ENCODE peak calls at places on chromosomes 6 and 20, in four cellular contexts. One of them, this sample, is unnamed.

GRCh38 chr6:135535989-135536414 is 38.5 kb upstream of the AHI1 start:
- DNase-seq in mucosa of descending colon: no peak
- DNase-seq in PC-9: peak
- DNase-seq in mesothelial cell of epicardium: no peak
- DNase-seq in this sample: peak

GRCh38 chr20:39268566-39268965 is 306.4 kb downstream of the DHX35 start:
- DNase-seq in mucosa of descending colon: no peak
- DNase-seq in PC-9: no peak
- DNase-seq in mesothelial cell of epicardium: no peak
- DNase-seq in this sample: no peak

GRCh38 chr6:35248300-35248699 is 11.2 kb upstream of the ZNF76 start:
- DNase-seq in mucosa of descending colon: no peak
- DNase-seq in PC-9: no peak
- DNase-seq in mesothelial cell of epicardium: no peak
- DNase-seq in this sample: no peak

GRCh38 chr20:31485450-31486339 is 10.6 kb downstream of the REM1 start:
- DNase-seq in mucosa of descending colon: peak
- DNase-seq in PC-9: no peak
- DNase-seq in mesothelial cell of epicardium: no peak
- DNase-seq in this sample: no peak

GRCh38 chr20:22523128-22523498 is 61.3 kb downstream of the FOXA2 start:
- DNase-seq in mucosa of descending colon: no peak
- DNase-seq in PC-9: no peak
- DNase-seq in mesothelial cell of epicardium: no peak
- DNase-seq in this sample: no peak

GRCh38 chr6:83518946-83519489 is 6.7 kb downstream of the PRSS35 start:
- DNase-seq in mucosa of descending colon: no peak
- DNase-seq in PC-9: no peak
- DNase-seq in mesothelial cell of epicardium: no peak
- DNase-seq in this sample: no peak

GRCh38 chr6:170248861-170249600 is 41.8 kb downstream of the DLL1 start:
- DNase-seq in mucosa of descending colon: no peak
- DNase-seq in PC-9: no peak
- DNase-seq in mesothelial cell of epicardium: no peak
- DNase-seq in this sample: no peak

GRCh38 chr20:46642265-46642942 is 8.9 kb downstream of the SLC13A3 start:
- DNase-seq in mucosa of descending colon: no peak
- DNase-seq in PC-9: no peak
- DNase-seq in mesothelial cell of epicardium: no peak
- DNase-seq in this sample: no peak

GRCh38 chr6:33840064-33840926 is 36.5 kb upstream of the MLN start:
- DNase-seq in mucosa of descending colon: no peak
- DNase-seq in PC-9: peak
- DNase-seq in mesothelial cell of epicardium: no peak
- DNase-seq in this sample: peak

GRCh38 chr20:21099653-21100589 is 6.2 kb downstream of the LINC00237 start:
- DNase-seq in mucosa of descending colon: peak
- DNase-seq in PC-9: no peak
- DNase-seq in mesothelial cell of epicardium: no peak
- DNase-seq in this sample: peak

GRCh38 chr6:41940759-41941279 is 789 bp downstream of the CCND3 start:
- DNase-seq in mucosa of descending colon: peak
- DNase-seq in PC-9: no peak
- DNase-seq in mesothelial cell of epicardium: no peak
- DNase-seq in this sample: peak

GRCh38 chr6:132504757-132505156 is 8.2 kb downstream of the STX7 start:
- DNase-seq in mucosa of descending colon: no peak
- DNase-seq in PC-9: no peak
- DNase-seq in mesothelial cell of epicardium: no peak
- DNase-seq in this sample: no peak

GRCh38 chr20:63183422-63184146 is 32.3 kb downstream of the YTHDF1 start:
- DNase-seq in mucosa of descending colon: no peak
- DNase-seq in PC-9: peak
- DNase-seq in mesothelial cell of epicardium: no peak
- DNase-seq in this sample: peak

GRCh38 chr20:38617830-38618196 is 16.2 kb downstream of the ARHGAP40 start:
- DNase-seq in mucosa of descending colon: no peak
- DNase-seq in PC-9: no peak
- DNase-seq in mesothelial cell of epicardium: no peak
- DNase-seq in this sample: no peak

GRCh38 chr6:12395898-12396297 is 105.7 kb downstream of the EDN1 start:
- DNase-seq in mucosa of descending colon: no peak
- DNase-seq in PC-9: no peak
- DNase-seq in mesothelial cell of epicardium: no peak
- DNase-seq in this sample: no peak

GRCh38 chr6:100833972-100834574 is 47.1 kb downstream of the ASCC3 start:
- DNase-seq in mucosa of descending colon: no peak
- DNase-seq in PC-9: no peak
- DNase-seq in mesothelial cell of epicardium: no peak
- DNase-seq in this sample: no peak

GRCh38 chr6:3640868-3641267 is 110.6 kb downstream of the PXDC1 start:
- DNase-seq in mucosa of descending colon: no peak
- DNase-seq in PC-9: no peak
- DNase-seq in mesothelial cell of epicardium: no peak
- DNase-seq in this sample: no peak

GRCh38 chr6:33694401-33694931 is 17.0 kb downstream of the UQCC2 start:
- DNase-seq in mucosa of descending colon: no peak
- DNase-seq in PC-9: peak
- DNase-seq in mesothelial cell of epicardium: no peak
- DNase-seq in this sample: no peak

GRCh38 chr6:156701961-156702360 is 75.2 kb upstream of the ARID1B start:
- DNase-seq in mucosa of descending colon: no peak
- DNase-seq in PC-9: no peak
- DNase-seq in mesothelial cell of epicardium: no peak
- DNase-seq in this sample: no peak

GRCh38 chr6:54892831-54893230 is 46.3 kb downstream of the FAM83B start:
- DNase-seq in mucosa of descending colon: no peak
- DNase-seq in PC-9: peak
- DNase-seq in mesothelial cell of epicardium: no peak
- DNase-seq in this sample: no peak

GRCh38 chr6:114342086-114342825 is 567 bp downstream of the HS3ST5 start:
- DNase-seq in mucosa of descending colon: peak
- DNase-seq in PC-9: no peak
- DNase-seq in mesothelial cell of epicardium: peak
- DNase-seq in this sample: peak

GRCh38 chr20:63652192-63652980 is 838 bp downstream of the STMN3 start:
- DNase-seq in mucosa of descending colon: no peak
- DNase-seq in PC-9: no peak
- DNase-seq in mesothelial cell of epicardium: no peak
- DNase-seq in this sample: no peak

GRCh38 chr6:109794201-109794926 is 103.3 kb downstream of the FIG4 start:
- DNase-seq in mucosa of descending colon: no peak
- DNase-seq in PC-9: peak
- DNase-seq in mesothelial cell of epicardium: no peak
- DNase-seq in this sample: no peak

GRCh38 chr6:166437661-166438060 is 54.9 kb upstream of the MPC1 start:
- DNase-seq in mucosa of descending colon: no peak
- DNase-seq in PC-9: no peak
- DNase-seq in mesothelial cell of epicardium: no peak
- DNase-seq in this sample: no peak

GRCh38 chr20:10673176-10673830 is 496 bp downstream of the JAG1 start:
- DNase-seq in mucosa of descending colon: peak
- DNase-seq in PC-9: no peak
- DNase-seq in mesothelial cell of epicardium: no peak
- DNase-seq in this sample: no peak

GRCh38 chr6:30787954-30788353 is 43.6 kb upstream of the IER3 start:
- DNase-seq in mucosa of descending colon: no peak
- DNase-seq in PC-9: no peak
- DNase-seq in mesothelial cell of epicardium: no peak
- DNase-seq in this sample: no peak

GRCh38 chr6:30790734-30791383 is 46.5 kb upstream of the IER3 start:
- DNase-seq in mucosa of descending colon: no peak
- DNase-seq in PC-9: no peak
- DNase-seq in mesothelial cell of epicardium: no peak
- DNase-seq in this sample: no peak

GRCh38 chr6:30793521-30794194 is 49.3 kb upstream of the IER3 start:
- DNase-seq in mucosa of descending colon: no peak
- DNase-seq in PC-9: no peak
- DNase-seq in mesothelial cell of epicardium: no peak
- DNase-seq in this sample: no peak

DNA sequence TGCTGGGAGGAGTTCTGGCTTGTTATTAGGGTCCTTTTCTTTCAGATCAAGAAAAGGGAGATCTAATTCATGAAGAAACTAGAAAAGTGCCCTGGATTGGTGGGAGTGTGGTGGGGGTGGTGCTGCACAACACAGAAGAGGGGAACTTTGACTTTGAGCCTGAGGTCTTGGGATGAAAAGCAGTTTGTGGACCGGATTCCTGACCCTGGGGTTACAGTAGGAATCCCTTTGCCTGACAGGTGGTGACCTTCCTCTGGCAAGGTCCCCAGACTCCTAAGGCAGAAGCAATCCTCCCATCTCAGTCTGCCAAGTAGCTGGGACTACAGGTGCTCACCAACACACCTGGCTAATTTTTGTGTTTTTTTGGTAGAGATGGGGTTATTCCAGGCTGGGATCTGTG is 45.3 kb upstream of the IER3 start:
- DNase-seq in mucosa of descending colon: no peak
- DNase-seq in PC-9: no peak
- DNase-seq in mesothelial cell of epicardium: no peak
- DNase-seq in this sample: no peak
- TF ChIP-seq CTCF in mucosa of descending colon: no peak
- TF ChIP-seq CTCF in PC-9: no peak
- TF ChIP-seq CTCF in mesothelial cell of epicardium: no peak
- TF ChIP-seq CTCF in this sample: no peak

GRCh38 chr6:47079638-47080037 is 37.5 kb upstream of the ADGRF1 start:
- DNase-seq in mucosa of descending colon: no peak
- DNase-seq in PC-9: no peak
- DNase-seq in mesothelial cell of epicardium: no peak
- DNase-seq in this sample: no peak

GRCh38 chr6:47076422-47077344 is 34.6 kb upstream of the ADGRF1 start:
- DNase-seq in mucosa of descending colon: no peak
- DNase-seq in PC-9: no peak
- DNase-seq in mesothelial cell of epicardium: no peak
- DNase-seq in this sample: peak

GRCh38 chr6:47080083-47080596 is 38.0 kb upstream of the ADGRF1 start:
- DNase-seq in mucosa of descending colon: no peak
- DNase-seq in PC-9: no peak
- DNase-seq in mesothelial cell of epicardium: no peak
- DNase-seq in this sample: no peak

GRCh38 chr6:47075741-47076421 is 33.7 kb upstream of the ADGRF1 start:
- DNase-seq in mucosa of descending colon: no peak
- DNase-seq in PC-9: no peak
- DNase-seq in mesothelial cell of epicardium: no peak
- DNase-seq in this sample: no peak

DNA sequence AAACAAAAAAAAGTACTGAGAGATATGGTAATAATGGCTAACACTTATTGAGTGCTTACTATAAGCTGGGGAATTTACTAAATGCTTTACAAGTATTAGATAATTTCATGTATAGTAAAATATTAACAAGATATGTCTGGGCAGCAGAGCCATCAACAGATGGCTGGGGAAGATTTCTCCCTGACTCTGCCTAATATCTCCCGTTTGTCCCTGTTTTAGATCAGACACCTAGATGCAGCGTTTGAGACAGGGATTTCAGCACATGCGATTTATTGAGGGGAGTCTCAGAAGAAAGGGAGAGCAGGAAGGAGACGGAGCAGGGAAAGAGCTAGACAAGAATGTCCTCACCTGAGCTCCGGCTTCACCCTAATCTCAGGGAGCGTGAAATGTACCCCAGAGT is 36.9 kb upstream of the ADGRF1 start:
- DNase-seq in mucosa of descending colon: no peak
- DNase-seq in PC-9: no peak
- DNase-seq in mesothelial cell of epicardium: no peak
- DNase-seq in this sample: no peak
- TF ChIP-seq CTCF in mucosa of descending colon: no peak
- TF ChIP-seq CTCF in PC-9: no peak
- TF ChIP-seq CTCF in mesothelial cell of epicardium: no peak
- TF ChIP-seq CTCF in this sample: no peak

DNA sequence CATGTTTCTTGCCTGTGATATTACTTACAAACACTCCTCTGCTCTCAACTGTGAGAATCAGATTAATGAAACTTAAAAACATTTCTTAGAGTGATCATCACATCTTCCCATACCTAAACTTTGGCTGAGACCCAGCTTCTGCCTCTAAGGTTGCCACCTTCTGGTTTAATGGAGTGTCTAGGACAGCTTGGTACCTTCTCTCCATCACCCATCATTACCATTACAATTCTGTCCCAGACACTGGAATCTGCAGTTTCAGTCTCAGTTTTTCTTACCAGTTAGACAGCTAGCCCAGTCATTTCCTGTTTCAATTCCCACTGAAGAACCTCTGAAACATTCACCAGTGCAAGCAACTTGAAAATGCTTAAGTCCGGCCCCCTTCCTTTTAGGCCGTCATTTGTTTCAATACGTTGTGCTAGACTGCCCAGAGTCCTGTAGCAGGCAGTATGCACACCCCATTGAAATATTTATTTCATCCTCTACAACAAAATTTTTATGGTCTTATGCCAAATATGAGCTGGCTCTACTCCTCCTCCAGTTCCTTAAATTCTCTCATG is 107.0 kb upstream of the FOXO3 start:
- DNase-seq in mucosa of descending colon: no peak
- DNase-seq in PC-9: no peak
- DNase-seq in mesothelial cell of epicardium: no peak
- DNase-seq in this sample: no peak
- TF ChIP-seq CTCF in mucosa of descending colon: no peak
- TF ChIP-seq CTCF in PC-9: no peak
- TF ChIP-seq CTCF in mesothelial cell of epicardium: no peak
- TF ChIP-seq CTCF in this sample: no peak

DNA sequence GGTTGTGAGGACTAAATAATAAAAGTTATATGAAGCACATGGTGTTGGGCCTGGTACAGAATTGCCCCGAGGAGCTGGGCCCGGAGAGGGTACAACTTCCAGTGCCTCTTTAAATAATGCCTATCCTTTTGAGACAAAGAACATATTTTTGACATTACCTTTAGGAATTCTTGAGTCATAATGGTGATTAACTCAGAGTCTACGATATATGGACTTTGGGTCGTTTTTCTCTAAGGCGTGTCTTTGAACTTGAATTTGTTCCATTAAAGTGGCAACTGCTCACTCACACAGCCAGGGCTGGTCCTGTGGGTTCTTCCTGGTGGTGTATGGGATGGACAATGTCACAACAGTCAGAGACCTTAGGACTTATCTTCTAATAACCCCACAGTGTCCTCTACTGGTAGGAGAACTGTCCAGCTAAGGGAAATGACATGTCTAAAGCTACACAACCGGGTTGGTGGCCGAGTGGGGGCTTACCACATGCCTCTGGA is 106.5 kb downstream of the CDC5L start:
- DNase-seq in mucosa of descending colon: no peak
- DNase-seq in PC-9: peak
- DNase-seq in mesothelial cell of epicardium: no peak
- DNase-seq in this sample: peak
- TF ChIP-seq CTCF in mucosa of descending colon: no peak
- TF ChIP-seq CTCF in PC-9: peak
- TF ChIP-seq CTCF in mesothelial cell of epicardium: no peak
- TF ChIP-seq CTCF in this sample: peak

GRCh38 chr6:16184129-16184528 is 54.3 kb upstream of the GMPR start:
- DNase-seq in mucosa of descending colon: no peak
- DNase-seq in PC-9: no peak
- DNase-seq in mesothelial cell of epicardium: no peak
- DNase-seq in this sample: peak
- TF ChIP-seq CTCF in mucosa of descending colon: no peak
- TF ChIP-seq CTCF in PC-9: peak
- TF ChIP-seq CTCF in mesothelial cell of epicardium: no peak
- TF ChIP-seq CTCF in this sample: no peak

This sample was measured in Calu3.